ENCODE peak calls at places on chromosome 17, in four cellular contexts. H, A, Y and Q are unnamed samples.

GRCh38 chr17:78748048-78748729 is 33.9 kb downstream of the CYTH1 start:
- DNase-seq in H (no peak), A (no peak), Y (no peak), Q (no peak)

GRCh38 chr17:10205549-10206185 is 7.3 kb upstream of the GAS7 start:
- DNase-seq in H (no peak), A (no peak), Y (no peak), Q (no peak)

GRCh38 chr17:9564104-9564503 is 11.5 kb downstream of the STX8 start:
- DNase-seq in H (no peak), A (no peak), Y (no peak), Q (no peak)

GRCh38 chr17:80818871-80819270 is 172.8 kb upstream of the CHMP6 start:
- DNase-seq in H (no peak), A (no peak), Y (no peak), Q (no peak)

GRCh38 chr17:81195941-81196495 is 26.7 kb downstream of the CEP131 start:
- DNase-seq in H (no peak), A (no peak), Y (no peak), Q (no peak)

GRCh38 chr17:4549781-4550533 is 5.2 kb downstream of the MYBBP1A start:
- DNase-seq in H (no peak), A (no peak), Y (no peak), Q (no peak)

GRCh38 chr17:15782809-15783208 is 50.7 kb downstream of the TBC1D26 start:
- DNase-seq in H (peak; percentile 74), A (no peak), Y (no peak), Q (no peak)

GRCh38 chr17:15247891-15248529 is 17.1 kb downstream of the PMP22 start:
- DNase-seq in H (no peak), A (no peak), Y (no peak), Q (peak; percentile 2)

GRCh38 chr17:46776298-46777005 is 42.0 kb downstream of the WNT3 start:
- DNase-seq in H (no peak), A (no peak), Y (no peak), Q (no peak)

GRCh38 chr17:34667656-34668055 is 88.3 kb downstream of the TMEM132E start:
- DNase-seq in H (no peak), A (no peak), Y (no peak), Q (no peak)

GRCh38 chr17:56125830-56126819 is 27.1 kb upstream of the ANKFN1 start:
- DNase-seq in H (peak; percentile 74), A (peak; percentile 74), Y (peak; percentile 37), Q (peak; percentile 55)

GRCh38 chr17:1460233-1460632 is 4.2 kb upstream of the CRK start:
- DNase-seq in H (no peak), A (no peak), Y (no peak), Q (no peak)

GRCh38 chr17:50290074-50290702 is 15.9 kb downstream of the TMEM92 start:
- DNase-seq in H (peak; percentile 99), A (peak; percentile 100), Y (peak; percentile 99), Q (no peak)

GRCh38 chr17:29591737-29592624 is 951 bp upstream of the ANKRD13B start:
- DNase-seq in H (peak; percentile 72), A (peak; percentile 65), Y (peak; percentile 81), Q (peak; percentile 91)

GRCh38 chr17:77096570-77097214 is 44.1 kb upstream of the SEC14L1 start:
- DNase-seq in H (peak; percentile 69), A (peak; percentile 73), Y (peak; percentile 60), Q (no peak)

GRCh38 chr17:76402711-76403110 is 18.3 kb downstream of the SPHK1 start:
- DNase-seq in H (no peak), A (no peak), Y (no peak), Q (no peak)

GRCh38 chr17:57880086-57880456 is 30.2 kb upstream of the MRPS23 start:
- DNase-seq in H (no peak), A (no peak), Y (no peak), Q (no peak)

GRCh38 chr17:65547253-65547670 is 14.2 kb downstream of the AXIN2 start:
- DNase-seq in H (peak; percentile 48), A (peak; percentile 71), Y (no peak), Q (no peak)

GRCh38 chr17:65797809-65798208 is 236.4 kb upstream of the AXIN2 start:
- DNase-seq in H (no peak), A (no peak), Y (no peak), Q (no peak)

GRCh38 chr17:75159196-75160031 is 5.1 kb upstream of the JPT1 start:
- DNase-seq in H (peak; percentile 78), A (peak; percentile 78), Y (peak; percentile 38), Q (no peak)

GRCh38 chr17:50234581-50234980 is 33.1 kb upstream of the COL1A1 start:
- DNase-seq in H (no peak), A (no peak), Y (no peak), Q (no peak)

GRCh38 chr17:13114601-13115024 is 96.8 kb upstream of the ELAC2 start:
- DNase-seq in H (peak; percentile 49), A (peak; percentile 28), Y (peak; percentile 26), Q (no peak)

GRCh38 chr17:28221751-28222414 is 97.1 kb upstream of the TMEM97 start:
- DNase-seq in H (peak; percentile 35), A (peak; percentile 31), Y (no peak), Q (no peak)

GRCh38 chr17:83143817-83144231 is 64.4 kb downstream of the METRNL start:
- DNase-seq in H (no peak), A (no peak), Y (no peak), Q (no peak)

GRCh38 chr17:47413872-47414271 is 90.1 kb downstream of the EFCAB13 start:
- DNase-seq in H (no peak), A (peak; percentile 15), Y (no peak), Q (no peak)